ENCODE peak calls at places on chromosomes 5 and 9, in ten cellular contexts. J, E, Z, I, F, B, T, L, W and S are unnamed samples.

GRCh38 chr5:149264432-149265069 is 7.1 kb upstream of the AFAP1L1 start:
- DNase-seq in I (no peak), L (no peak), W (peak; percentile 49), Z (peak; percentile 32), F (peak; percentile 92), T (no peak), J (no peak), E (peak; percentile 48), B (no peak), S (no peak)

GRCh38 chr9:68462004-68462775 is 78.5 kb downstream of the TMEM252 start:
- DNase-seq in F (no peak), B (no peak), L (no peak), E (no peak), T (no peak), J (no peak), Z (no peak), I (no peak), W (no peak), S (no peak)

GRCh38 chr5:150448960-150449490 is 514 bp downstream of the RPS14 start:
- DNase-seq in F (no peak), L (no peak), Z (no peak), E (no peak), T (no peak), J (no peak), W (no peak), I (no peak), B (no peak), S (no peak)

GRCh38 chr5:147898875-147899401 is 7.4 kb downstream of the C5orf46 start:
- DNase-seq in L (no peak), Z (no peak), I (no peak), F (peak; percentile 98), W (no peak), E (no peak), B (no peak), T (no peak), J (no peak), S (no peak)

GRCh38 chr5:112779531-112779930 is 41.8 kb downstream of the APC start:
- DNase-seq in Z (no peak), F (peak; percentile 40), I (no peak), B (no peak), T (no peak), E (no peak), W (no peak), J (no peak), L (no peak), S (no peak)

GRCh38 chr5:144237851-144238250 is 67.2 kb downstream of the KCTD16 start:
- DNase-seq in L (no peak), W (no peak), E (no peak), Z (no peak), J (no peak), T (no peak), I (no peak), B (no peak), F (no peak), S (no peak)

GRCh38 chr9:37925006-37925405 is 21.1 kb upstream of the SLC25A51 start:
- DNase-seq in W (no peak), I (no peak), B (no peak), Z (no peak), J (no peak), L (no peak), F (no peak), E (no peak), T (no peak), S (no peak)

GRCh38 chr9:82273121-82273520 is 284.5 kb downstream of the SPATA31D1 start:
- DNase-seq in L (no peak), W (no peak), J (no peak), Z (no peak), I (no peak), B (no peak), F (peak; percentile 42), T (no peak), E (no peak), S (no peak)

GRCh38 chr9:91055845-91056244 is 254.2 kb downstream of the SYK start:
- DNase-seq in T (no peak), W (no peak), B (no peak), J (no peak), F (no peak), Z (no peak), I (no peak), L (no peak), E (no peak), S (no peak)

GRCh38 chr5:150214289-150214688 is 24.4 kb downstream of the SLC6A7 start:
- DNase-seq in W (no peak), E (no peak), T (no peak), I (no peak), Z (no peak), J (peak; percentile 68), F (no peak), B (no peak), L (no peak), S (no peak)

GRCh38 chr9:37675661-37676060 is 24.9 kb downstream of the FRMPD1 start:
- DNase-seq in B (no peak), T (no peak), Z (peak; percentile 39), E (no peak), J (no peak), F (no peak), I (no peak), W (no peak), L (no peak), S (no peak)

GRCh38 chr5:43664641-43665040 is 61.7 kb downstream of the NNT start:
- DNase-seq in I (no peak), T (no peak), L (no peak), W (no peak), Z (no peak), B (no peak), E (no peak), J (no peak), F (no peak), S (no peak)

GRCh38 chr9:893843-894420 is 52.4 kb downstream of the DMRT1 start:
- DNase-seq in E (peak; percentile 25), I (no peak), L (no peak), W (peak; percentile 6), Z (peak; percentile 66), F (peak; percentile 71), B (no peak), J (no peak), T (no peak), S (peak; percentile 42)

GRCh38 chr9:128684325-128685021 is 4.5 kb upstream of the SET start:
- DNase-seq in I (no peak), F (peak; percentile 86), Z (peak; percentile 95), L (peak; percentile 75), T (no peak), B (peak; percentile 89), W (peak; percentile 69), E (peak; percentile 73), J (peak; percentile 69), S (peak; percentile 79)

GRCh38 chr5:178383919-178384814 is 151.6 kb upstream of the PHYKPL start:
- DNase-seq in T (no peak), B (no peak), W (no peak), E (no peak), J (no peak), L (peak; percentile 50), F (no peak), I (no peak), Z (no peak), S (no peak)

GRCh38 chr5:135898651-135899050 is 3.0 kb upstream of the IL9 start:
- DNase-seq in W (no peak), F (no peak), Z (no peak), J (no peak), E (no peak), B (no peak), T (no peak), I (no peak), L (no peak), S (no peak)

GRCh38 chr9:120446681-120447080 is 133.3 kb downstream of the CDK5RAP2 start:
- DNase-seq in J (no peak), B (no peak), E (no peak), L (no peak), Z (no peak), T (no peak), W (no peak), I (no peak), F (no peak), S (no peak)
- H3K27ac ChIP-seq in J (no peak overlapping the region), B (no peak overlapping the region), E (no peak overlapping the region), L (no peak overlapping the region), Z (no peak overlapping the region), T (no peak overlapping the region), W (no peak overlapping the region), I (no peak overlapping the region), F (no peak overlapping the region), S (no peak overlapping the region)

GRCh38 chr9:135077497-135078200 is 9.8 kb upstream of the OLFM1 start:
- DNase-seq in T (no peak), I (no peak), W (no peak), L (peak; percentile 67), E (no peak), B (peak; percentile 49), Z (no peak), J (no peak), F (peak; percentile 3), S (peak; percentile 35)

GRCh38 chr9:135074354-135075233 is 12.9 kb upstream of the OLFM1 start:
- DNase-seq in W (no peak), Z (no peak), T (no peak), I (no peak), J (no peak), E (no peak), F (no peak), B (peak; percentile 49), L (no peak), S (no peak)

GRCh38 chr9:135076876-135077430 is 10.5 kb upstream of the OLFM1 start:
- DNase-seq in F (no peak), Z (no peak), L (no peak), B (peak; percentile 33), E (no peak), T (no peak), J (no peak), W (no peak), I (no peak), S (no peak)

GRCh38 chr9:135075234-135076142 is 12.0 kb upstream of the OLFM1 start:
- DNase-seq in W (no peak), I (peak; percentile 76), F (no peak), E (no peak), Z (peak; percentile 32), L (peak; percentile 72), T (peak; percentile 67), B (peak; percentile 54), J (peak; percentile 78), S (no peak)

GRCh38 chr9:135076143-135076875 is 11.2 kb upstream of the OLFM1 start:
- DNase-seq in Z (no peak), I (no peak), L (no peak), W (no peak), B (peak; percentile 38), T (no peak), F (no peak), J (no peak), E (no peak), S (no peak)
- H3K27ac ChIP-seq in Z (no peak overlapping the region), I (peak overlapping the region; percentile 55), L (no peak overlapping the region), W (no peak overlapping the region), B (no peak overlapping the region), T (no peak overlapping the region), F (no peak overlapping the region), J (no peak overlapping the region), E (no peak overlapping the region), S (no peak overlapping the region)

GRCh38 chr9:113597390-113598241 is 134.1 kb downstream of the RGS3 start:
- DNase-seq in E (no peak), L (peak; percentile 24), B (no peak), W (no peak), I (no peak), J (peak; percentile 42), Z (no peak), F (no peak), T (no peak), S (no peak)
- H3K27ac ChIP-seq in E (no peak overlapping the region), L (no peak overlapping the region), B (no peak overlapping the region), W (no peak overlapping the region), I (no peak overlapping the region), J (no peak overlapping the region), Z (no peak overlapping the region), F (no peak overlapping the region), T (no peak overlapping the region), S (no peak overlapping the region)

GRCh38 chr5:126926152-126926551 is 104.2 kb downstream of the MARCHF3 start:
- DNase-seq in T (no peak), J (no peak), Z (no peak), L (no peak), E (no peak), F (no peak), W (no peak), B (no peak), I (no peak), S (no peak)
- H3K27ac ChIP-seq in T (no peak overlapping the region), J (no peak overlapping the region), Z (no peak overlapping the region), L (no peak overlapping the region), E (no peak overlapping the region), F (no peak overlapping the region), W (no peak overlapping the region), B (no peak overlapping the region), I (no peak overlapping the region), S (no peak overlapping the region)